ENCODE peak calls at places on chromosomes 7 and 10, in eight cellular contexts. M is cardiac fibroblast; B is GM12865; Q is AG10803; A is cardiac muscle cell; D is sigmoid colon; O is fibroblast of lung; K is CD8-positive, alpha-beta T cell. Z is an unnamed sample.

GRCh38 chr10:3452234-3452633 is 279.7 kb upstream of the PITRM1 start:
- DNase-seq in K (no peak), D (no peak), B (peak), O (peak), M (peak), Q (peak), A (no peak), Z (no peak)

GRCh38 chr10:22570733-22571430 is 143.5 kb downstream of the PIP4K2A start:
- DNase-seq in K (peak), A (no peak), D (no peak), M (no peak), O (no peak), Q (no peak), B (peak), Z (no peak)

GRCh38 chr7:47847207-47847606 is 101.1 kb downstream of the PKD1L1 start:
- DNase-seq in D (no peak), M (no peak), B (no peak), A (no peak), O (no peak), K (no peak), Q (no peak), Z (no peak)

GRCh38 chr10:69241575-69241974 is 21.4 kb downstream of the HKDC1 start:
- DNase-seq in D (no peak), Q (peak), A (no peak), B (no peak), O (peak), K (no peak), M (peak), Z (no peak)

GRCh38 chr7:50988465-50988864 is 205.8 kb upstream of the GRB10 start:
- DNase-seq in B (no peak), A (no peak), O (no peak), D (no peak), K (no peak), Q (no peak), M (no peak), Z (no peak)

GRCh38 chr10:104299031-104299904 is 30.3 kb downstream of the GSTO2 start:
- DNase-seq in A (no peak), K (no peak), D (no peak), M (peak), B (no peak), O (peak), Q (peak), Z (no peak)

GRCh38 chr7:121510302-121510701 is 114.2 kb upstream of the FAM3C start:
- DNase-seq in K (peak), B (no peak), A (no peak), M (no peak), Q (no peak), D (no peak), O (no peak), Z (no peak)

GRCh38 chr10:132942740-132943554 is 577 bp upstream of the CFAP46 start:
- DNase-seq in Q (no peak), O (peak), M (no peak), A (no peak), B (no peak), K (no peak), D (no peak), Z (no peak)

GRCh38 chr7:30688718-30689221 is 6.5 kb upstream of the CRHR2 start:
- DNase-seq in B (no peak), O (no peak), Q (peak), A (no peak), K (no peak), M (peak), D (no peak), Z (no peak)

GRCh38 chr7:82164813-82165212 is 278.8 kb downstream of the CACNA2D1 start:
- DNase-seq in M (peak), Q (peak), A (no peak), K (no peak), D (no peak), B (no peak), O (peak), Z (no peak)
- TF ChIP-seq CTCF in M (peak), Q (peak), A (peak), K (no peak), D (no peak), B (no peak), O (peak), Z (peak)

GRCh38 chr7:129875160-129875559 is 77.6 kb downstream of the UBE2H start:
- DNase-seq in M (no peak), O (no peak), Q (no peak), K (no peak), D (no peak), B (no peak), A (no peak), Z (no peak)
- H3K4me3 ChIP-seq in M (no peak), O (no peak), Q (no peak), K (no peak), D (no peak), B (no peak), A (no peak), Z (no peak)

GRCh38 chr7:70972693-70973092 is 159.3 kb upstream of the GALNT17 start:
- DNase-seq in M (no peak), K (no peak), O (no peak), D (no peak), B (no peak), Q (no peak), A (no peak), Z (no peak)

GRCh38 chr7:70975816-70976215 is 156.1 kb upstream of the GALNT17 start:
- DNase-seq in D (no peak), B (no peak), A (no peak), M (no peak), K (no peak), O (no peak), Q (no peak), Z (no peak)
- TF ChIP-seq CTCF in D (no peak), B (no peak), A (no peak), M (no peak), K (no peak), O (no peak), Q (no peak), Z (no peak)

GRCh38 chr7:27116521-27116946 is 14.0 kb downstream of the HOXA4 start:
- DNase-seq in M (no peak), A (no peak), D (no peak), B (no peak), K (no peak), Q (no peak), O (peak), Z (no peak)
- H3K4me3 ChIP-seq in M (no peak), A (no peak), D (peak), B (no peak), K (no peak), Q (no peak), O (peak), Z (no peak)

GRCh38 chr10:6621536-6621935 is 41.5 kb upstream of the PRKCQ start:
- DNase-seq in D (no peak), A (no peak), Q (no peak), K (no peak), M (no peak), B (no peak), O (peak), Z (no peak)

GRCh38 chr10:6625428-6625827 is 45.4 kb upstream of the PRKCQ start:
- DNase-seq in O (no peak), A (no peak), K (no peak), M (no peak), D (no peak), Q (no peak), B (no peak), Z (no peak)

GRCh38 chr10:6619663-6620062 is 39.6 kb upstream of the PRKCQ start:
- DNase-seq in D (no peak), A (no peak), Q (no peak), M (no peak), O (no peak), K (no peak), B (no peak), Z (no peak)

DNA sequence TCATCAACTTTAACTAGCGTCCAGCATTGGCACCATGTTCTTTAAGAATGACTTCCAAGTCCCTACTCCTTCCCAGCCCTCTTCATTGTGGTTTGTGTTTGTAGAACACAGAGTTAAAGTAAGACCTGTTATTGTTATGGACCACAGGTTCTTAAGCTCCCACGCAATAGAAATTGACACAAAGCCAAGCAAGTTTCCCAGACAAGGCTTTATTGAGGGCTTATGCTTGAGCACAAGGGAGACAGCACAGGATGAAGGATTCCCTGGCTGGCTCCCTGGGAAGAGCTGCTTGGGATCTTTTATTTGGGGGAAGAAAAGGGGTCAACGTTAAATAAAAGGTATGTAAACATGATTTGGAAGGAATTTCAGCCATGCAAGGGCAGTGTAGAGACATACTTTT is 44.3 kb upstream of the PRKCQ start:
- DNase-seq in K (no peak), D (no peak), Q (no peak), B (no peak), A (no peak), O (peak), M (no peak), Z (no peak)
- TF ChIP-seq CTCF in K (no peak), D (no peak), Q (no peak), B (no peak), A (no peak), O (no peak), M (no peak), Z (no peak)

DNA sequence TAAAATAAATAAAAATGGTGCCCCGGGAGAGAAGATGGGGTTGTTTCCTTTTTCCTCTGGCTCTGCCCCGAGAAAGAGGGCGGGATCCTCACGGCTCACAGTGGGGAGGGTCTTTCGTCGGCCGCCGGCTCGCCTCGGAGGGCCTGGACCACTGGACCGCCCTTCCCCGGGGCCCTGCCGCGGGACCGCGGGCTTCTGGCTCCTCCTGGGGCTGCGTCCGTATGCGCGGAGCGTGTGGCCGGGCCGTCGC is 3.5 kb upstream of the IGF2BP3 start:
- DNase-seq in B (no peak), D (no peak), A (peak), O (no peak), Q (no peak), K (no peak), M (no peak), Z (no peak)
- H3K4me3 ChIP-seq in B (peak), D (no peak), A (peak), O (peak), Q (peak), K (no peak), M (peak), Z (peak)